ENCODE peak calls at places on chromosomes 1 and 21, in six cellular contexts. Q is tibial nerve, K is neural crest cell, F is right lobe of liver, U is glutamatergic neuron, L is endothelial cell of umbilical vein. Z is an unnamed sample.

GRCh38 chr21:16587671-16588379 is 858.0 kb downstream of the USP25 start:
- DNase-seq in Q (no peak), K (no peak), F (peak), U (peak), L (peak), Z (no peak)

GRCh38 chr1:152050886-152051764 is 14.3 kb upstream of the S100A11 start:
- DNase-seq in Q (no peak), K (no peak), F (no peak), U (no peak), L (no peak), Z (no peak)

GRCh38 chr1:240027059-240027462 is 64.6 kb upstream of the FMN2 start:
- DNase-seq in Q (no peak), K (peak), F (no peak), U (peak), L (peak), Z (peak)

GRCh38 chr1:6412896-6413295 is 6.8 kb downstream of the HES2 start:
- DNase-seq in Q (no peak), K (no peak), F (no peak), U (no peak), L (no peak), Z (no peak)

GRCh38 chr1:206049919-206050600 is 2.9 kb upstream of the RHEX start:
- DNase-seq in Q (no peak), K (no peak), F (no peak), U (no peak), L (no peak), Z (no peak)

GRCh38 chr1:226937940-226938725 is 2.0 kb upstream of the COQ8A start:
- DNase-seq in Q (no peak), K (no peak), F (no peak), U (no peak), L (no peak), Z (no peak)

GRCh38 chr1:17587693-17588047 is 48.2 kb downstream of the ARHGEF10L start:
- DNase-seq in Q (no peak), K (no peak), F (no peak), U (no peak), L (no peak), Z (no peak)

GRCh38 chr1:157000686-157001085 is 44.9 kb downstream of the ARHGEF11 start:
- DNase-seq in Q (no peak), K (no peak), F (no peak), U (no peak), L (peak), Z (no peak)

GRCh38 chr21:41289431-41289830 is 27.2 kb upstream of the FAM3B start:
- DNase-seq in Q (no peak), K (no peak), F (no peak), U (no peak), L (no peak), Z (no peak)

GRCh38 chr1:64098856-64099606 is 104.4 kb upstream of the UBE2U start:
- DNase-seq in Q (no peak), K (no peak), F (no peak), U (no peak), L (peak), Z (no peak)

GRCh38 chr1:42730988-42731387 is 9.0 kb downstream of the CLDN19 start:
- DNase-seq in Q (no peak), K (no peak), F (no peak), U (no peak), L (no peak), Z (no peak)

GRCh38 chr21:45827881-45828579 is 153.5 kb upstream of the COL6A1 start:
- DNase-seq in Q (no peak), K (no peak), F (no peak), U (no peak), L (no peak), Z (no peak)

GRCh38 chr1:7485086-7485780 is 285.9 kb upstream of the VAMP3 start:
- DNase-seq in Q (no peak), K (no peak), F (no peak), U (no peak), L (no peak), Z (no peak)

GRCh38 chr21:40681164-40681859 is 165.6 kb downstream of the DSCAM start:
- DNase-seq in Q (no peak), K (no peak), F (no peak), U (peak), L (no peak), Z (no peak)

GRCh38 chr1:111227875-111228747 is 598 bp downstream of the CHI3L2 start:
- DNase-seq in Q (peak), K (no peak), F (no peak), U (no peak), L (peak), Z (no peak)

GRCh38 chr1:225699336-225699735 is 46.4 kb upstream of the ENAH start:
- DNase-seq in Q (no peak), K (no peak), F (no peak), U (no peak), L (peak), Z (no peak)

GRCh38 chr1:155305881-155306391 is 2.7 kb upstream of the FDPS start:
- DNase-seq in Q (no peak), K (no peak), F (peak), U (no peak), L (no peak), Z (no peak)

GRCh38 chr1:163834778-163835177 is 513.0 kb downstream of the NUF2 start:
- DNase-seq in Q (no peak), K (no peak), F (no peak), U (no peak), L (no peak), Z (no peak)

GRCh38 chr1:88088481-88088880 is 595.6 kb upstream of the PKN2 start:
- DNase-seq in Q (no peak), K (no peak), F (no peak), U (peak), L (no peak), Z (no peak)

GRCh38 chr1:77459881-77460280 is 178.1 kb downstream of the AK5 start:
- DNase-seq in Q (no peak), K (no peak), F (no peak), U (no peak), L (peak), Z (no peak)

GRCh38 chr1:204453141-204453772 is 41.3 kb downstream of the PIK3C2B start:
- DNase-seq in Q (no peak), K (no peak), F (no peak), U (no peak), L (peak), Z (no peak)

GRCh38 chr21:16983425-16983824 is 529.4 kb upstream of the CXADR start:
- DNase-seq in Q (no peak), K (no peak), F (no peak), U (no peak), L (peak), Z (no peak)

GRCh38 chr1:100441651-100442050 is 89.3 kb downstream of the CDC14A start:
- DNase-seq in Q (no peak), K (no peak), F (no peak), U (no peak), L (no peak), Z (no peak)

GRCh38 chr1:169003864-169004516 is 102.5 kb upstream of the ATP1B1 start:
- DNase-seq in Q (no peak), K (no peak), F (peak), U (no peak), L (peak), Z (no peak)

GRCh38 chr1:244352156-244352830 is 99.4 kb downstream of the ADSS2 start:
- DNase-seq in Q (no peak), K (no peak), F (peak), U (no peak), L (no peak), Z (no peak)

GRCh38 chr21:26199471-26199870 is 28.9 kb upstream of the APP start:
- DNase-seq in Q (no peak), K (no peak), F (no peak), U (no peak), L (no peak), Z (no peak)

GRCh38 chr1:160544647-160545046 is 21.6 kb upstream of the SLAMF6 start:
- DNase-seq in Q (no peak), K (no peak), F (no peak), U (no peak), L (no peak), Z (no peak)

GRCh38 chr1:230157409-230158390 is 90.7 kb downstream of the GALNT2 start:
- DNase-seq in Q (no peak), K (no peak), F (peak), U (no peak), L (no peak), Z (no peak)

GRCh38 chr21:43697758-43698643 is 20.9 kb upstream of the PDXK start:
- DNase-seq in Q (no peak), K (no peak), F (no peak), U (no peak), L (no peak), Z (no peak)

GRCh38 chr1:167926486-167926997 is 9.9 kb upstream of the DCAF6 start:
- DNase-seq in Q (no peak), K (no peak), F (peak), U (peak), L (no peak), Z (no peak)

GRCh38 chr1:23483327-23484252 is at the start of gene ASAP3:
- DNase-seq in Q (peak), K (peak), F (peak), U (peak), L (peak), Z (peak)

GRCh38 chr1:59698386-59698785 is 116.4 kb upstream of the HOOK1 start:
- DNase-seq in Q (no peak), K (no peak), F (no peak), U (no peak), L (no peak), Z (no peak)

GRCh38 chr1:109188776-109189175 is 24.9 kb upstream of the SARS1 start:
- DNase-seq in Q (no peak), K (no peak), F (no peak), U (no peak), L (no peak), Z (no peak)

DNA sequence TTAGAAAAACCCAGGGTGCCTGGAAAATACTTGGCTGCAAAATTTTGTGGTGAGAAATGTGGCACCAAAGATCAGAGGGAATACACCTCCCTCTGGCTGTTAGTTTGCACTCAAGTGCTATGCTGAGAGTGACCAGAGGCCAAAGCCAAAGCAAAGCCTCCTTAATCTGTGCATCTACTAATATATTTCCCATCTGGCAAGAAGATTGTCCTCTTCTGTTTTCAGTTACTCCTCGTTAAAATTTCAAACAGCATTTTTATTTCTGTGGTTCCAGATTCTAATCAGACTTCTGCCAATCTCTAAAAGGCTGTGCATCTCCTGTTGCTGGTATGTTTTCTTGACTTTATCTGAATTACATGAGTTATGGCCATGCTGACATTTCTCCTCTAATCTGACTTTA is 327.4 kb downstream of the TBX15 start:
- DNase-seq in Q (no peak), K (no peak), F (no peak), U (no peak), L (no peak), Z (no peak)
- TF ChIP-seq CTCF in Q (no peak), K (no peak), F (no peak), U (no peak), L (no peak), Z (no peak)

GRCh38 chr1:200894712-200895447 is at the start of gene INAVA:
- DNase-seq in Q (no peak), K (no peak), F (no peak), U (no peak), L (no peak), Z (no peak)
- TF ChIP-seq CTCF in Q (no peak), K (no peak), F (no peak), U (no peak), L (no peak), Z (no peak)

DNA sequence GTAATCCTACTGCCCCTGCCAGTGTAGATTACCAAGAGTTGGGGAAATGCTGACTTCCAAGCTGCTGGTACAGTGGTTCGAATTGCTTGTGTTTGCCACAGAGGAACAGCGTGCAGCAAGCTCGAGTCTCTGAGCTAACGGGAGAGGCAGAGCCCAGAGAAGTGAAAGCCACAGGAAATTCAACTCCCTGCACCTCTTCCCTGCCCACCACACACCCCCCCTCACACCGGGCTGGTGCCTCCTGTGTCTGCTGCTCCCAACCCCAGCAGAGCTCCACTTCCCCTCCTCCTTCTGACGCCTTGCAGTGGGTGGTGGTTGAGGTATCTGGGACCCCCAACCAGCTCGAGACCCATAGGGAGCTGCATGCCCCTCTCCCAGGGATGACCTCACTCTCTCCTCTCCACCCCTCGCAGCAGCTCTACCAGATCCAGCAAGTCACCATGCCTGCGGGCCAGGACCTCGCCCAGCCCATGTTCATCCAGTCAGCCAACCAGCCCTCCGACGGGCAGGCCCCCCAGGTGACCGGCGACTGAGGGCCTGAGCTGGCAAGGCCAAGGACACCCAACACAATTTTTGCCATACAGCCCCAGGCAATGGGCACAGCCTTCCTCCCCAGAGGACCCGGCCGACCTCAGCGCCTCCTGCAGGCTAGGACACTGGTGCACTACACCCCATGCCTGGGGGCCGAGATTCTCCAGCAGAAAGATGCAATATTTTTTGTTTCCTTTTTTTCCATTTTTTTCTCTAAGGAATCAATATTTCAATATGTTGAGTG is 13.1 kb upstream of the KCNQ4 start:
- DNase-seq in Q (no peak), K (no peak), F (no peak), U (no peak), L (no peak), Z (no peak)
- TF ChIP-seq CTCF in Q (no peak), K (peak), F (no peak), U (no peak), L (no peak), Z (peak)

GRCh38 chr1:196367838-196368237 is 240.4 kb downstream of the KCNT2 start:
- DNase-seq in Q (no peak), K (no peak), F (no peak), U (no peak), L (no peak), Z (no peak)

GRCh38 chr1:196376648-196377295 is 231.5 kb downstream of the KCNT2 start:
- DNase-seq in Q (no peak), K (no peak), F (no peak), U (no peak), L (no peak), Z (no peak)

GRCh38 chr1:196377811-196378210 is 230.4 kb downstream of the KCNT2 start:
- DNase-seq in Q (no peak), K (no peak), F (no peak), U (no peak), L (no peak), Z (no peak)

GRCh38 chr1:196373798-196374197 is 234.4 kb downstream of the KCNT2 start:
- DNase-seq in Q (no peak), K (no peak), F (no peak), U (no peak), L (no peak), Z (no peak)

DNA sequence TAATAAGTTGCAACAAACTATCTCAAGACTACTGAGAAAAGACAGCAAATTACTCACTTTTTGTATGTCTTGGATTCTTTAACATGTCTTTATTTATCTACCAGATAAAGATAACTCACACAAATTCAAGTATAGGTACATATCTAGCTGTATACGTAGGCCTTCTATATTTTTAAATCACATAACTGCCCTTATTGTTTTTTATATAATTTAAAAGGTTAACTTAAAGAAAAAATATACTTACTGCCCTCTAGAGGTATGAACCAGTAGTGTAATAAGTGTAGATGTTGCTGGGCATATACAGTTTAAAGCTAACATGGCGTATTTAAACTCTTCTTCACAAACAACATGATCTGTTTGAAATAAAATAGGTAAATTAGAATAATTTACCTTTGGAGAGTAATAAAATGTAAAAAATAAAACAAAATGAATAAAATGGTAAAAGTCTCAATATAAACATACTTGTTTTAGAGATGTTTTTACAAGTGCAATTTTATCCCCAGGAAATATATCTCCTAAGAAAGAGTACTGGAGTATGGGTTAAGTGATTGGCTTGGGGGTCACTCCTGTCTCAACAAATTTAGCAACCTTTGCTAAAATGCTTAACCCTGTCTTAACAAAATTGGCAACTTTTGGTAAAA is 235.2 kb downstream of the KCNT2 start:
- DNase-seq in Q (no peak), K (no peak), F (no peak), U (no peak), L (peak), Z (no peak)
- TF ChIP-seq CTCF in Q (peak), K (peak), F (peak), U (peak), L (peak), Z (peak)

GRCh38 chr1:162627662-162628296 is 4.5 kb upstream of the DDR2 start:
- DNase-seq in Q (no peak), K (no peak), F (no peak), U (no peak), L (peak), Z (no peak)
- TF ChIP-seq CTCF in Q (no peak), K (peak), F (peak), U (peak), L (peak), Z (peak)

GRCh38 chr1:171484760-171485374 is 463 bp upstream of the PRRC2C start:
- DNase-seq in Q (no peak), K (no peak), F (no peak), U (no peak), L (no peak), Z (no peak)
- TF ChIP-seq CTCF in Q (no peak), K (no peak), F (no peak), U (no peak), L (no peak), Z (no peak)

GRCh38 chr1:207393610-207394009 is 60.5 kb upstream of the CR2 start:
- DNase-seq in Q (no peak), K (no peak), F (no peak), U (no peak), L (peak), Z (no peak)

GRCh38 chr1:207398986-207399385 is 55.1 kb upstream of the CR2 start:
- DNase-seq in Q (no peak), K (no peak), F (no peak), U (no peak), L (no peak), Z (no peak)

GRCh38 chr1:207396360-207396759 is 57.8 kb upstream of the CR2 start:
- DNase-seq in Q (no peak), K (no peak), F (no peak), U (no peak), L (no peak), Z (no peak)

GRCh38 chr1:207401578-207401977 is 52.5 kb upstream of the CR2 start:
- DNase-seq in Q (no peak), K (no peak), F (no peak), U (no peak), L (no peak), Z (no peak)

DNA sequence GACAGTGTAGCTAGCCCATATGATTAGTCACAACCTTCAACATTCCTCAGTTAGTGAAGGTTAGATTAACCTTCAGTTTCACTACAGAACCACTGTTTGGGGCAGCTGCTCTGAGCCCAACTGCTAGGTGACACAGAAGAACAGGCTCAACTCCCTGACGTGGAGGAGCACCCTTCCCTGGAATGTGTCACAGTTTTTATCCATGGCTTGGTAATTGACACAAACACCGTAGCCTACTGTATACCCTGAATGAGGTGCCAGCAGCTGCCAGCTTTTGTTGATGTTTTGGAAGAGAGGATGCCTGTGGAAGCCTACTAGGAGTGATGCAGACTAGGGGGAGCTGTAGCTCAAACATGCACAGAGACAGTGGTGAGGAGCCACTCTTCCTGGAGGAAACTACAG is 56.6 kb upstream of the CR2 start:
- DNase-seq in Q (no peak), K (no peak), F (no peak), U (no peak), L (no peak), Z (no peak)
- TF ChIP-seq CTCF in Q (no peak), K (no peak), F (no peak), U (no peak), L (no peak), Z (no peak)